ENCODE peak calls at places on chromosome 12, in five cellular contexts. One of them, this sample, is unnamed.

GRCh38 chr12:125773033-125773432 is 707.8 kb downstream of the AACS start:
- DNase-seq in GM23248: peak; percentile 2
- DNase-seq in effector memory CD4-positive, alpha-beta T cell: no peak
- DNase-seq in ovary: no peak
- DNase-seq in prostate gland: no peak
- DNase-seq in this sample: no peak

GRCh38 chr12:64773386-64773785 is 14.2 kb upstream of the GNS start:
- DNase-seq in prostate gland: no peak
- DNase-seq in ovary: no peak
- DNase-seq in effector memory CD4-positive, alpha-beta T cell: no peak
- DNase-seq in GM23248: no peak
- DNase-seq in this sample: no peak

GRCh38 chr12:67433393-67434175 is 164.4 kb downstream of the CAND1 start:
- DNase-seq in GM23248: peak; percentile 57
- DNase-seq in prostate gland: no peak
- DNase-seq in effector memory CD4-positive, alpha-beta T cell: no peak
- DNase-seq in ovary: no peak
- DNase-seq in this sample: no peak

GRCh38 chr12:108374596-108375320 is 35.6 kb upstream of the CMKLR1 start:
- DNase-seq in prostate gland: no peak
- DNase-seq in ovary: no peak
- DNase-seq in GM23248: peak; percentile 29
- DNase-seq in effector memory CD4-positive, alpha-beta T cell: no peak
- DNase-seq in this sample: no peak

GRCh38 chr12:15168279-15168678 is 52.9 kb downstream of the RERG start:
- DNase-seq in prostate gland: no peak
- DNase-seq in effector memory CD4-positive, alpha-beta T cell: no peak
- DNase-seq in ovary: no peak
- DNase-seq in GM23248: no peak
- DNase-seq in this sample: no peak

GRCh38 chr12:28563286-28563685 is 373.0 kb downstream of the CCDC91 start:
- DNase-seq in prostate gland: no peak
- DNase-seq in GM23248: peak; percentile 64
- DNase-seq in ovary: no peak
- DNase-seq in effector memory CD4-positive, alpha-beta T cell: no peak
- DNase-seq in this sample: peak; percentile 51

GRCh38 chr12:64431791-64432190 is 20.1 kb upstream of the TBK1 start:
- DNase-seq in effector memory CD4-positive, alpha-beta T cell: no peak
- DNase-seq in prostate gland: no peak
- DNase-seq in ovary: no peak
- DNase-seq in GM23248: no peak
- DNase-seq in this sample: no peak

GRCh38 chr12:124632510-124632909 is 65.1 kb upstream of the NCOR2 start:
- DNase-seq in ovary: no peak
- DNase-seq in GM23248: no peak
- DNase-seq in prostate gland: no peak
- DNase-seq in effector memory CD4-positive, alpha-beta T cell: no peak
- DNase-seq in this sample: no peak

GRCh38 chr12:110689002-110689600 is at the start of gene HVCN1:
- DNase-seq in ovary: peak; percentile 73
- DNase-seq in GM23248: peak; percentile 53
- DNase-seq in prostate gland: peak; percentile 39
- DNase-seq in effector memory CD4-positive, alpha-beta T cell: no peak
- DNase-seq in this sample: no peak

GRCh38 chr12:43444940-43445564 is 107.0 kb downstream of the ADAMTS20 start:
- DNase-seq in effector memory CD4-positive, alpha-beta T cell: peak; percentile 1
- DNase-seq in prostate gland: peak; percentile 16
- DNase-seq in ovary: no peak
- DNase-seq in GM23248: peak; percentile 60
- DNase-seq in this sample: peak; percentile 76

GRCh38 chr12:13093850-13094225 is 9.6 kb downstream of the GSG1 start:
- DNase-seq in effector memory CD4-positive, alpha-beta T cell: no peak
- DNase-seq in prostate gland: no peak
- DNase-seq in ovary: peak; percentile 41
- DNase-seq in GM23248: peak; percentile 37
- DNase-seq in this sample: peak; percentile 29

GRCh38 chr12:112393328-112393727 is 11.1 kb upstream of the HECTD4 start:
- DNase-seq in GM23248: no peak
- DNase-seq in ovary: no peak
- DNase-seq in prostate gland: no peak
- DNase-seq in effector memory CD4-positive, alpha-beta T cell: no peak
- DNase-seq in this sample: no peak

GRCh38 chr12:49998453-49998852 is 25.7 kb downstream of the AQP6 start:
- DNase-seq in effector memory CD4-positive, alpha-beta T cell: no peak
- DNase-seq in ovary: no peak
- DNase-seq in GM23248: no peak
- DNase-seq in prostate gland: no peak
- DNase-seq in this sample: no peak

GRCh38 chr12:41106315-41106714 is 81.8 kb upstream of the PDZRN4 start:
- DNase-seq in effector memory CD4-positive, alpha-beta T cell: no peak
- DNase-seq in GM23248: no peak
- DNase-seq in ovary: no peak
- DNase-seq in prostate gland: no peak
- DNase-seq in this sample: no peak

GRCh38 chr12:94134226-94134795 is 14.1 kb upstream of the PLXNC1 start:
- DNase-seq in GM23248: peak; percentile 82
- DNase-seq in ovary: no peak
- DNase-seq in effector memory CD4-positive, alpha-beta T cell: no peak
- DNase-seq in prostate gland: no peak
- DNase-seq in this sample: peak; percentile 56

GRCh38 chr12:22318122-22318737 is 16.3 kb downstream of the ST8SIA1 start:
- DNase-seq in ovary: no peak
- DNase-seq in GM23248: peak; percentile 62
- DNase-seq in prostate gland: no peak
- DNase-seq in effector memory CD4-positive, alpha-beta T cell: no peak
- DNase-seq in this sample: no peak

GRCh38 chr12:52180971-52181628 is 10.7 kb downstream of the KRT80 start:
- DNase-seq in prostate gland: no peak
- DNase-seq in GM23248: no peak
- DNase-seq in effector memory CD4-positive, alpha-beta T cell: no peak
- DNase-seq in ovary: no peak
- DNase-seq in this sample: no peak

GRCh38 chr12:52183544-52183910 is 8.3 kb downstream of the KRT80 start:
- DNase-seq in effector memory CD4-positive, alpha-beta T cell: no peak
- DNase-seq in GM23248: no peak
- DNase-seq in ovary: no peak
- DNase-seq in prostate gland: peak; percentile 44
- DNase-seq in this sample: no peak

GRCh38 chr12:52182456-52182855 is 9.4 kb downstream of the KRT80 start:
- DNase-seq in ovary: no peak
- DNase-seq in prostate gland: no peak
- DNase-seq in effector memory CD4-positive, alpha-beta T cell: no peak
- DNase-seq in GM23248: no peak
- DNase-seq in this sample: no peak

GRCh38 chr12:52182898-52183543 is 8.8 kb downstream of the KRT80 start:
- DNase-seq in prostate gland: no peak
- DNase-seq in GM23248: no peak
- DNase-seq in ovary: no peak
- DNase-seq in effector memory CD4-positive, alpha-beta T cell: no peak
- DNase-seq in this sample: no peak

DNA sequence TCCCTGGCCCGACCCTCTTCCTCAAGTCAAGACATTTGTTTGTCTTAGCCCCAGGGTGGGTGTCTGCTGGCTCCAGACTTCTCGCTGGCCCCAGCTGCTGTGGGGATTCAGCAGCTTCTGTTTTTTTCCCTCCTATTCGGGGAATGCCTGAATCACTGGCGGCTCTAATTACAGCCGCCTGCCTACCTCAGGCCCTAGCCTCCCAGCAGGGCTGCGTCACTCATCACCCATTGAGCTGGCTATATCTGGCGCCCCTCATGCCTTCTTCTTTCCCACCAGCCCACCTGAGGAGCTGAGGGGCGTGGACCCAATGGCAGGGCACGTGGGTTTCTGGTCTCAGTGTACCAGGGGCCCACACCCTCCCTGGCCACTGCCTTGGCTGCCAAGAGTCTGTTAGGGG is 10.1 kb downstream of the KRT80 start:
- DNase-seq in GM23248: peak; percentile 67
- DNase-seq in effector memory CD4-positive, alpha-beta T cell: no peak
- DNase-seq in prostate gland: no peak
- DNase-seq in ovary: no peak
- DNase-seq in this sample: no peak
- H3K4me1 ChIP-seq in GM23248: peaks cover 26% of the 10 kb centered on the region
- H3K4me1 ChIP-seq in effector memory CD4-positive, alpha-beta T cell: no peaks in the 10 kb centered on the region
- H3K4me1 ChIP-seq in prostate gland: no peaks in the 10 kb centered on the region
- H3K4me1 ChIP-seq in ovary: peaks cover 2% of the 10 kb centered on the region
- H3K4me1 ChIP-seq in this sample: peaks cover 37% of the 10 kb centered on the region

GRCh38 chr12:55729592-55730446 is 1.0 kb upstream of the CD63 start:
- DNase-seq in prostate gland: peak; percentile 93
- DNase-seq in effector memory CD4-positive, alpha-beta T cell: no peak
- DNase-seq in ovary: peak; percentile 89
- DNase-seq in GM23248: peak; percentile 94
- DNase-seq in this sample: peak; percentile 88

GRCh38 chr12:55726911-55727310 is 1.9 kb downstream of the CD63 start:
- DNase-seq in prostate gland: no peak
- DNase-seq in GM23248: no peak
- DNase-seq in ovary: no peak
- DNase-seq in effector memory CD4-positive, alpha-beta T cell: no peak
- DNase-seq in this sample: no peak

GRCh38 chr12:55727643-55728184 is 1.1 kb downstream of the CD63 start:
- DNase-seq in GM23248: peak; percentile 91
- DNase-seq in ovary: peak; percentile 80
- DNase-seq in effector memory CD4-positive, alpha-beta T cell: no peak
- DNase-seq in prostate gland: peak; percentile 47
- DNase-seq in this sample: peak; percentile 41

GRCh38 chr12:55728932-55729591 is at the start of gene CD63:
- DNase-seq in GM23248: peak; percentile 95
- DNase-seq in effector memory CD4-positive, alpha-beta T cell: peak; percentile 54
- DNase-seq in prostate gland: peak; percentile 89
- DNase-seq in ovary: peak; percentile 94
- DNase-seq in this sample: peak; percentile 86

GRCh38 chr12:55728185-55728931 is 451 bp downstream of the CD63 start:
- DNase-seq in ovary: peak; percentile 89
- DNase-seq in prostate gland: peak; percentile 75
- DNase-seq in effector memory CD4-positive, alpha-beta T cell: no peak
- DNase-seq in GM23248: peak; percentile 74
- DNase-seq in this sample: peak; percentile 61
- H3K4me1 ChIP-seq in ovary: peaks cover 12% of the 10 kb centered on the region
- H3K4me1 ChIP-seq in prostate gland: peaks cover 9% of the 10 kb centered on the region
- H3K4me1 ChIP-seq in effector memory CD4-positive, alpha-beta T cell: peaks cover 28% of the 10 kb centered on the region
- H3K4me1 ChIP-seq in GM23248: peaks cover 34% of the 10 kb centered on the region
- H3K4me1 ChIP-seq in this sample: peaks cover 19% of the 10 kb centered on the region

DNA sequence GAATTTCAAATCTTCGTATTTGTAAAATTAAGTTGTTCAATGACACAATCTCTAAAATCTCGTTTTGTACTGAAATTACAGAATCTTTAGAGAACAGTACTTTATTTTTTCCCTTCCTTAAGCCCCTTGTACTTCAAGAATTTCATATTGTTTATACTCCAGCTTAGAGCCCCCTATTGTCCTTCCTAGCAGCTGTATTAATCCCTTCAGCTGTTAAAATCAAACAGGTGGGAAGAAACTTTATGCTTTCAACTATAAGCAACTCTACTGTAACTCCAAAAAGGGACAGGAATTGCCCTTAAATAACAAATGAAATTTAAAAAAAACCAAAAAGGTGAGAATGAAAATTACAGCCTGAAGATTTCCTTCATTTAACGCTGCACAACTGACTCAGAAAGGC is 1.7 kb downstream of the NACA start:
- DNase-seq in prostate gland: no peak
- DNase-seq in GM23248: no peak
- DNase-seq in effector memory CD4-positive, alpha-beta T cell: no peak
- DNase-seq in ovary: no peak
- DNase-seq in this sample: no peak
- H3K4me1 ChIP-seq in prostate gland: peaks cover 22% of the 10 kb centered on the region
- H3K4me1 ChIP-seq in GM23248: peaks cover 32% of the 10 kb centered on the region
- H3K4me1 ChIP-seq in effector memory CD4-positive, alpha-beta T cell: peaks cover 47% of the 10 kb centered on the region
- H3K4me1 ChIP-seq in ovary: peaks cover 20% of the 10 kb centered on the region
- H3K4me1 ChIP-seq in this sample: peaks cover 33% of the 10 kb centered on the region

GRCh38 chr12:32820376-32820931 is 64.8 kb upstream of the YARS2 start:
- DNase-seq in ovary: no peak
- DNase-seq in prostate gland: no peak
- DNase-seq in effector memory CD4-positive, alpha-beta T cell: no peak
- DNase-seq in GM23248: no peak
- DNase-seq in this sample: no peak

GRCh38 chr12:32821293-32822089 is 65.8 kb upstream of the YARS2 start:
- DNase-seq in effector memory CD4-positive, alpha-beta T cell: no peak
- DNase-seq in GM23248: no peak
- DNase-seq in ovary: no peak
- DNase-seq in prostate gland: no peak
- DNase-seq in this sample: no peak

GRCh38 chr12:32822344-32822743 is 66.6 kb upstream of the YARS2 start:
- DNase-seq in GM23248: no peak
- DNase-seq in ovary: no peak
- DNase-seq in effector memory CD4-positive, alpha-beta T cell: no peak
- DNase-seq in prostate gland: no peak
- DNase-seq in this sample: no peak

GRCh38 chr12:32824596-32824995 is 68.9 kb upstream of the YARS2 start:
- DNase-seq in prostate gland: no peak
- DNase-seq in GM23248: no peak
- DNase-seq in effector memory CD4-positive, alpha-beta T cell: no peak
- DNase-seq in ovary: no peak
- DNase-seq in this sample: no peak

GRCh38 chr12:32819424-32819823 is 63.7 kb upstream of the YARS2 start:
- DNase-seq in ovary: no peak
- DNase-seq in effector memory CD4-positive, alpha-beta T cell: no peak
- DNase-seq in GM23248: no peak
- DNase-seq in prostate gland: no peak
- DNase-seq in this sample: no peak
- H3K4me1 ChIP-seq in ovary: peaks cover 2% of the 10 kb centered on the region
- H3K4me1 ChIP-seq in effector memory CD4-positive, alpha-beta T cell: no peaks in the 10 kb centered on the region
- H3K4me1 ChIP-seq in GM23248: no peaks in the 10 kb centered on the region
- H3K4me1 ChIP-seq in prostate gland: no peaks in the 10 kb centered on the region
- H3K4me1 ChIP-seq in this sample: no peaks in the 10 kb centered on the region

This sample was measured in endothelial cell of umbilical vein.